ENCODE peak calls at places on chromosomes 11 and 22, in four cellular contexts. X is GM03348, I is right cardiac atrium, O is Right ventricle myocardium superior. Z is an unnamed sample.

GRCh38 chr11:65861165-65861505 is 902 bp downstream of the MUS81 start:
- DNase-seq in X (no peak), I (peak; percentile 67), O (no peak), Z (no peak)

GRCh38 chr11:73019448-73019847 is 122.7 kb downstream of the FCHSD2 start:
- DNase-seq in X (no peak), I (no peak), O (no peak), Z (no peak)

GRCh38 chr11:95451682-95452081 is 220.7 kb upstream of the SESN3 start:
- DNase-seq in X (peak; percentile 61), I (no peak), O (no peak), Z (no peak)

GRCh38 chr11:47466701-47467250 is 17.8 kb upstream of the RAPSN start:
- DNase-seq in X (peak; percentile 37), I (peak; percentile 69), O (peak; percentile 64), Z (no peak)

GRCh38 chr22:41915783-41916493 is 1.1 kb upstream of the SHISA8 start:
- DNase-seq in X (no peak), I (no peak), O (no peak), Z (no peak)

GRCh38 chr22:46104170-46104880 is 46.0 kb upstream of the PPARA start:
- DNase-seq in X (no peak), I (peak; percentile 80), O (no peak), Z (no peak)

GRCh38 chr11:12625438-12626071 is 48.7 kb upstream of the TEAD1 start:
- DNase-seq in X (peak; percentile 21), I (no peak), O (no peak), Z (peak; percentile 87)

GRCh38 chr11:109795234-109795633 is 298.0 kb upstream of the ZC3H12C start:
- DNase-seq in X (no peak), I (no peak), O (no peak), Z (no peak)

GRCh38 chr22:42933783-42934144 is 76.7 kb upstream of the ARFGAP3 start:
- DNase-seq in X (peak; percentile 83), I (no peak), O (no peak), Z (peak; percentile 96)

Z was measured in HFFc6.